ENCODE peak calls at places on chromosomes 1 and 21, in nine cellular contexts. T, W, Z, E, N, U, L, R and H are unnamed samples.

GRCh38 chr1:42777860-42778259 is 6.9 kb upstream of the TMEM269 start:
- DNase-seq in E (no peak), R (no peak), U (no peak), W (peak), L (no peak), Z (peak), T (no peak), N (no peak), H (peak)

GRCh38 chr1:113903496-113904291 is 905 bp downstream of the AP4B1 start:
- DNase-seq in L (no peak), T (no peak), U (no peak), N (no peak), R (no peak), Z (no peak), W (no peak), E (no peak), H (no peak)

GRCh38 chr1:17434016-17434415 is 5.5 kb downstream of the RCC2 start:
- DNase-seq in N (no peak), Z (no peak), U (no peak), L (no peak), T (no peak), W (no peak), E (no peak), R (no peak), H (no peak)

GRCh38 chr1:23537296-23537993 is 6.4 kb upstream of the E2F2 start:
- DNase-seq in W (no peak), U (no peak), E (no peak), N (no peak), L (no peak), R (no peak), Z (no peak), T (no peak), H (no peak)

GRCh38 chr1:84060781-84061180 is 61.8 kb upstream of the TTLL7 start:
- DNase-seq in E (no peak), T (no peak), L (no peak), Z (peak), W (no peak), N (no peak), U (no peak), R (no peak), H (no peak)

GRCh38 chr1:27598902-27599528 is 4.9 kb downstream of the AHDC1 start:
- DNase-seq in T (no peak), N (no peak), R (no peak), Z (peak), W (no peak), L (no peak), E (no peak), U (no peak), H (no peak)

GRCh38 chr1:91124989-91125417 is 103.2 kb upstream of the ZNF644 start:
- DNase-seq in R (no peak), N (peak), L (no peak), W (no peak), U (no peak), T (peak), Z (no peak), E (no peak), H (no peak)

GRCh38 chr21:14482165-14482564 is 64.0 kb downstream of the SAMSN1 start:
- DNase-seq in N (no peak), R (no peak), W (no peak), Z (no peak), L (no peak), U (no peak), E (no peak), T (no peak), H (no peak)

GRCh38 chr1:37763791-37764741 is 854 bp downstream of the EPHA10 start:
- DNase-seq in U (no peak), E (peak), T (no peak), N (peak), W (peak), R (no peak), L (no peak), Z (peak), H (peak)